ENCODE peak calls at places on chromosomes 4 and X, in ten cellular contexts. H is COLO829, G is kidney tubule cell, B is GM10248, V is MCF 10A, R is putamen, U is fibroblast of lung, K is DMS153, I is tibial artery, M is T-cell. D is an unnamed sample.

GRCh38 chr4:89724716-89725115 is 112.2 kb downstream of the SNCA start:
- DNase-seq in M (no peak), I (no peak), B (no peak), R (peak; percentile 29), H (no peak), G (peak; percentile 13), K (no peak), U (peak; percentile 85), V (peak; percentile 37), D (no peak)

GRCh38 chr4:45931151-45931550 is 192.7 kb downstream of the GABRG1 start:
- DNase-seq in H (no peak), M (no peak), U (no peak), V (peak; percentile 41), R (no peak), I (no peak), K (no peak), B (no peak), G (peak; percentile 55), D (no peak)

GRCh38 chr4:153620352-153620751 is 63.7 kb upstream of the TLR2 start:
- DNase-seq in U (no peak), R (no peak), H (no peak), V (no peak), M (no peak), G (no peak), K (no peak), I (no peak), B (no peak), D (no peak)

GRCh38 chrX:150216716-150217115 is 146.4 kb upstream of the MAMLD1 start:
- DNase-seq in M (no peak), B (no peak), V (no peak), K (no peak), U (no peak), R (no peak), G (no peak), I (no peak), H (no peak), D (no peak)

GRCh38 chr4:26271703-26272102 is 49.1 kb upstream of the RBPJ start:
- DNase-seq in I (no peak), B (no peak), M (no peak), R (no peak), U (no peak), H (no peak), G (no peak), K (no peak), V (no peak), D (no peak)

GRCh38 chr4:836003-836511 is 10.1 kb upstream of the CPLX1 start:
- DNase-seq in B (no peak), I (no peak), R (no peak), U (no peak), H (no peak), G (no peak), K (no peak), V (no peak), M (no peak), D (no peak)

GRCh38 chrX:2677764-2678163 is 13.3 kb upstream of the CD99 start:
- DNase-seq in B (no peak), G (peak; percentile 95), H (peak; percentile 69), U (peak; percentile 98), I (peak; percentile 70), R (peak; percentile 65), V (peak; percentile 96), M (no peak), K (no peak), D (no peak)

GRCh38 chrX:107107459-107107858 is 11.2 kb downstream of the RBM41 start:
- DNase-seq in U (peak; percentile 35), V (no peak), B (no peak), H (no peak), R (no peak), I (no peak), G (peak; percentile 52), K (no peak), M (no peak), D (no peak)

GRCh38 chr4:39706829-39707511 is 9.0 kb downstream of the UBE2K start:
- DNase-seq in G (peak; percentile 51), U (peak; percentile 68), B (no peak), V (no peak), K (no peak), R (no peak), H (no peak), I (no peak), M (no peak), D (no peak)

GRCh38 chrX:31590581-31591113 is 518.8 kb upstream of the FTHL17 start:
- DNase-seq in H (peak; percentile 3), R (no peak), V (peak; percentile 66), U (peak; percentile 69), I (no peak), M (no peak), B (no peak), K (no peak), G (peak; percentile 37), D (no peak)

GRCh38 chr4:88697113-88697512 is 516 bp downstream of the NAP1L5 start:
- DNase-seq in I (no peak), V (no peak), H (no peak), K (no peak), B (no peak), U (peak; percentile 45), M (peak; percentile 25), R (peak; percentile 45), G (peak; percentile 4), D (no peak)

GRCh38 chr4:56465599-56466295 is 1.7 kb upstream of the SRP72 start:
- DNase-seq in H (no peak), M (no peak), V (peak; percentile 36), G (peak; percentile 32), R (no peak), U (peak; percentile 66), B (no peak), I (no peak), K (no peak), D (no peak)

GRCh38 chr4:56772134-56772533 is 49.4 kb downstream of the SPINK2 start:
- DNase-seq in R (no peak), B (no peak), H (no peak), M (no peak), K (no peak), I (no peak), V (no peak), U (peak; percentile 56), G (peak; percentile 30), D (no peak)

GRCh38 chr4:112515278-112516075 is 503 bp downstream of the NEUROG2 start:
- DNase-seq in B (peak; percentile 69), I (no peak), H (no peak), R (no peak), G (peak; percentile 51), U (peak; percentile 34), M (no peak), K (no peak), V (no peak), D (peak; percentile 28)

GRCh38 chr4:11973270-11973669 is 544.6 kb upstream of the HS3ST1 start:
- DNase-seq in G (no peak), M (no peak), R (no peak), V (no peak), H (no peak), I (no peak), U (no peak), B (no peak), K (no peak), D (no peak)

GRCh38 chr4:56760194-56760593 is 61.3 kb downstream of the SPINK2 start:
- DNase-seq in K (no peak), I (no peak), R (no peak), H (no peak), G (no peak), B (no peak), M (no peak), U (no peak), V (no peak), D (no peak)

GRCh38 chr4:61678297-61678696 is 478.2 kb downstream of the ADGRL3 start:
- DNase-seq in U (no peak), B (no peak), H (no peak), I (no peak), K (no peak), R (no peak), G (no peak), M (no peak), V (no peak), D (no peak)

GRCh38 chrX:153642313-153642654 is 4.7 kb upstream of the DUSP9 start:
- DNase-seq in U (no peak), R (no peak), M (no peak), I (no peak), V (no peak), B (no peak), G (no peak), H (no peak), K (no peak), D (no peak)

GRCh38 chrX:49221868-49222267 is 11.3 kb downstream of the CACNA1F start:
- DNase-seq in H (no peak), U (no peak), V (no peak), K (no peak), R (no peak), M (no peak), G (no peak), B (no peak), I (no peak), D (no peak)

GRCh38 chr4:15963001-15963451 is at the start of gene FGFBP2:
- DNase-seq in G (peak; percentile 59), U (peak; percentile 54), H (peak; percentile 87), I (peak; percentile 31), K (peak; percentile 13), R (no peak), B (peak; percentile 28), M (peak; percentile 78), V (peak; percentile 44), D (peak; percentile 78)

GRCh38 chr4:71338846-71339593 is at the start of gene SLC4A4:
- DNase-seq in M (no peak), V (peak; percentile 21), U (peak; percentile 81), R (no peak), I (no peak), B (peak; percentile 73), K (no peak), H (peak; percentile 69), G (peak; percentile 93), D (no peak)

GRCh38 chr4:102578819-102579218 is 77.7 kb downstream of the NFKB1 start:
- DNase-seq in V (no peak), M (no peak), H (no peak), B (no peak), U (no peak), I (no peak), R (peak; percentile 31), K (no peak), G (no peak), D (no peak)

GRCh38 chrX:109533631-109534030 is 3.0 kb upstream of the NXT2 start:
- DNase-seq in I (no peak), K (no peak), G (no peak), R (no peak), B (no peak), H (no peak), U (peak; percentile 23), V (peak; percentile 58), M (no peak), D (no peak)

D was measured in naive thymus-derived CD8-positive, alpha-beta T cell.